ENCODE peak calls at places on chromosomes 7 and 10, in nine cellular contexts. K is activated CD8-positive, alpha-beta T cell treated with anti-CD3 and anti-CD28 coated beads for 36 hours; Y is right atrium auricular region; I is ovary; B is GM12865; N is heart right ventricle; O is MM.1S; R is psoas muscle; T is OCI-LY7. X is an unnamed sample.

GRCh38 chr10:95860486-95861040 is 47.2 kb upstream of the CC2D2B start:
- DNase-seq in K (no peak), Y (no peak), I (no peak), B (no peak), N (no peak), O (no peak), R (no peak), T (no peak), X (no peak)

GRCh38 chr10:103416436-103417147 is 20.2 kb downstream of the PDCD11 start:
- DNase-seq in K (peak), Y (peak), I (peak), B (peak), N (no peak), O (peak), R (no peak), T (peak), X (no peak)

GRCh38 chr10:33422779-33423520 is 88.5 kb upstream of the NRP1 start:
- DNase-seq in K (no peak), Y (no peak), I (no peak), B (no peak), N (no peak), O (no peak), R (no peak), T (no peak), X (no peak)

GRCh38 chr7:116380030-116380429 is 119.5 kb upstream of the CAV2 start:
- DNase-seq in K (no peak), Y (no peak), I (no peak), B (no peak), N (no peak), O (no peak), R (no peak), T (no peak), X (no peak)

GRCh38 chr7:27129729-27130539 is 623 bp downstream of the HOXA4 start:
- DNase-seq in K (no peak), Y (no peak), I (peak), B (no peak), N (no peak), O (no peak), R (peak), T (no peak), X (no peak)

GRCh38 chr7:130943336-130943901 is 209.4 kb upstream of the KLF14 start:
- DNase-seq in K (no peak), Y (no peak), I (no peak), B (no peak), N (no peak), O (no peak), R (no peak), T (peak), X (peak)

GRCh38 chr7:131235489-131236317 is 92.0 kb upstream of the MKLN1 start:
- DNase-seq in K (peak), Y (peak), I (no peak), B (no peak), N (no peak), O (no peak), R (no peak), T (no peak), X (peak)

GRCh38 chr7:122067077-122067476 is 77.0 kb downstream of the AASS start:
- DNase-seq in K (no peak), Y (no peak), I (no peak), B (no peak), N (no peak), O (no peak), R (no peak), T (no peak), X (no peak)

GRCh38 chr10:12221323-12222298 is 25.6 kb downstream of the CDC123 start:
- DNase-seq in K (no peak), Y (no peak), I (no peak), B (no peak), N (no peak), O (no peak), R (no peak), T (no peak), X (no peak)

GRCh38 chr7:7294914-7295313 is 112.6 kb downstream of the C1GALT1 start:
- DNase-seq in K (no peak), Y (no peak), I (no peak), B (no peak), N (no peak), O (no peak), R (no peak), T (no peak), X (no peak)

GRCh38 chr10:133405272-133405671 is 11.3 kb downstream of the MTG1 start:
- DNase-seq in K (no peak), Y (no peak), I (no peak), B (no peak), N (no peak), O (no peak), R (no peak), T (no peak), X (no peak)

GRCh38 chr10:94459385-94459784 is 57.0 kb downstream of the TBC1D12 start:
- DNase-seq in K (no peak), Y (no peak), I (no peak), B (no peak), N (no peak), O (no peak), R (no peak), T (no peak), X (no peak)

GRCh38 chr7:101113860-101114259 is 13.0 kb upstream of the SERPINE1 start:
- DNase-seq in K (no peak), Y (no peak), I (no peak), B (no peak), N (no peak), O (no peak), R (no peak), T (no peak), X (no peak)

GRCh38 chr7:131327049-131327625 is 539 bp upstream of the MKLN1 start:
- DNase-seq in K (no peak), Y (peak), I (no peak), B (peak), N (no peak), O (no peak), R (no peak), T (no peak), X (no peak)

GRCh38 chr7:39949980-39950472 is at the start of gene CDK13:
- DNase-seq in K (peak), Y (peak), I (peak), B (peak), N (peak), O (peak), R (peak), T (peak), X (peak)
- TF ChIP-seq CTCF in K (no peak), Y (no peak), I (no peak), B (no peak), N (no peak), O (no peak), R (no peak), T (no peak), X (no peak)

GRCh38 chr10:26410356-26410755 is 27.8 kb upstream of the APBB1IP start:
- DNase-seq in K (no peak), Y (no peak), I (no peak), B (no peak), N (no peak), O (no peak), R (no peak), T (no peak), X (no peak)

GRCh38 chr10:26412932-26413331 is 25.2 kb upstream of the APBB1IP start:
- DNase-seq in K (no peak), Y (no peak), I (no peak), B (no peak), N (no peak), O (no peak), R (no peak), T (no peak), X (no peak)

GRCh38 chr10:26417136-26417535 is 21.0 kb upstream of the APBB1IP start:
- DNase-seq in K (no peak), Y (no peak), I (no peak), B (no peak), N (no peak), O (no peak), R (no peak), T (no peak), X (no peak)

GRCh38 chr10:26408858-26409494 is 29.2 kb upstream of the APBB1IP start:
- DNase-seq in K (no peak), Y (no peak), I (no peak), B (peak), N (no peak), O (no peak), R (no peak), T (peak), X (no peak)

GRCh38 chr10:26413375-26413774 is 24.8 kb upstream of the APBB1IP start:
- DNase-seq in K (no peak), Y (no peak), I (no peak), B (no peak), N (no peak), O (no peak), R (no peak), T (no peak), X (no peak)
- TF ChIP-seq CTCF in K (no peak), Y (no peak), I (no peak), B (no peak), N (no peak), O (no peak), R (no peak), T (no peak), X (no peak)

DNA sequence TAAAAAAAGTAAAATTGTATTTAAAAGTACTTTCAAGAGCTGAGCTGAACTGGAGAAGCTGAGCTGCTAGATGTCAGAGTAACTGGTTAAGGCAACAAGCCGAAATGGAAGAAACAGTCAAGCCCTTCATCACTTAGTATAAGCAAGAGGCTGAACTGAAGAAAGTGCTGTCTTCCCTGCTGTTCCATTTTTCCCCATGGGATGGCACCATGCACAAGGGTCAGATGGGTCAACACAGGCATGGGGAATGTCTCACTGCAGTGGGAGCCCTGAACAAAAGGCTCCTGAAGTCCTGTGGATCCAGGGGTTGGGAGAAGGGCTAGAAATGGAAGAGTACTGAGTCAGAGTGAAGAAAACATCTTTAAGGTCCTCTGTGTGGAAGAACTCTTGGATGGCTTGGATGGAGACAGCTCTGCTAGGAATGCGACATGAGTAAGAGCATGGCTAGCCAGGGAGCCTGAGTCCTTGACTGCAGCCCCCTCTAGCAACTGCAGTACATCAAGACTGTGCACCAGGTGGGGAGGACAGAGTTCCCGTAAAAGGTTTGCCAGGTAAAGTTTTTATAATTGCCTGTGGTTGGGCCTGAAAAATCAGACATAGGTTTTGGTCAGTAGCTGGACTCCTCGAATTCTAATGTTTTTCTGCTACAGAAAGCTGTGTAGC is 348.3 kb downstream of the GPR158 start:
- DNase-seq in K (no peak), Y (no peak), I (no peak), B (no peak), N (no peak), O (no peak), R (no peak), T (no peak), X (no peak)
- TF ChIP-seq CTCF in K (no peak), Y (no peak), I (no peak), B (peak), N (no peak), O (no peak), R (no peak), T (peak), X (no peak)

GRCh38 chr10:78520737-78521430 is 487.2 kb downstream of the RPS24 start:
- DNase-seq in K (peak), Y (no peak), I (no peak), B (no peak), N (no peak), O (no peak), R (no peak), T (peak), X (no peak)
- TF ChIP-seq CTCF in K (no peak), Y (peak), I (no peak), B (peak), N (no peak), O (no peak), R (no peak), T (peak), X (no peak)

DNA sequence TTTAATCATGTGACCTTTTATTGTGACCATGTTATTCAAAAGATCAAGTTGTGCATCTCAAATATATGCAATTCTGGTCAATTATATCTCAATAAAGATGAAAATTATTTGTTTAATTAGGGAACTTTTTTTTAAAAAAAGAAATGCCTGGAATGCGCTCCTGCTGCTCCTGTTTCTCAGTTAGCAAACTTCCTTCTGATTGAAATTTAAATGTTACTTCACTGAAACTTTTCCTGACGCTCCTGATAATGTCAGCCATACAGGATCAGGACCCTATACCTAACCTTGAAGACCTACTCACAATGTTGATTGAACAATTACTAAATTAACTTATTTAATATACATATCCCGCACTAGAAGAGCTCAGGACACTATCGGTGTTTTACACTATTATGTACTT is 190.4 kb downstream of the MACC1 start:
- DNase-seq in K (no peak), Y (no peak), I (no peak), B (no peak), N (no peak), O (no peak), R (no peak), T (no peak), X (no peak)
- TF ChIP-seq CTCF in K (no peak), Y (no peak), I (no peak), B (no peak), N (no peak), O (no peak), R (no peak), T (no peak), X (no peak)